ENCODE peak calls at places on chromosomes 12 and 14, in eight cellular contexts. One of them, this sample, is unnamed.

GRCh38 chr12:120261951-120262851 is 3.3 kb downstream of the PXN start:
- DNase-seq in Panc1: no peak
- DNase-seq in K562: peak; percentile 46
- DNase-seq in HepG2: no peak
- DNase-seq in GM23338: no peak
- DNase-seq in HCT116: peak; percentile 70
- DNase-seq in SK-N-SH: no peak
- DNase-seq in A549: peak; percentile 74
- DNase-seq in this sample: no peak

GRCh38 chr14:31159682-31160296 is 47.8 kb downstream of the HECTD1 start:
- DNase-seq in Panc1: no peak
- DNase-seq in K562: no peak
- DNase-seq in HepG2: no peak
- DNase-seq in GM23338: no peak
- DNase-seq in HCT116: peak; percentile 42
- DNase-seq in SK-N-SH: no peak
- DNase-seq in A549: peak; percentile 35
- DNase-seq in this sample: no peak

GRCh38 chr12:110537605-110538409 is 35.7 kb downstream of the RAD9B start:
- DNase-seq in Panc1: no peak
- DNase-seq in K562: no peak
- DNase-seq in HepG2: no peak
- DNase-seq in GM23338: no peak
- DNase-seq in HCT116: no peak
- DNase-seq in SK-N-SH: no peak
- DNase-seq in A549: no peak
- DNase-seq in this sample: no peak

GRCh38 chr12:131987552-131987951 is 37.8 kb downstream of the EP400 start:
- DNase-seq in Panc1: no peak
- DNase-seq in K562: no peak
- DNase-seq in HepG2: no peak
- DNase-seq in GM23338: no peak
- DNase-seq in HCT116: no peak
- DNase-seq in SK-N-SH: no peak
- DNase-seq in A549: no peak
- DNase-seq in this sample: no peak

GRCh38 chr14:100292776-100293461 is 13.3 kb downstream of the SLC25A29 start:
- DNase-seq in Panc1: no peak
- DNase-seq in K562: no peak
- DNase-seq in HepG2: no peak
- DNase-seq in GM23338: no peak
- DNase-seq in HCT116: no peak
- DNase-seq in SK-N-SH: peak; percentile 17
- DNase-seq in A549: no peak
- DNase-seq in this sample: no peak

GRCh38 chr14:105261781-105262180 is 13.4 kb downstream of the BTBD6 start:
- DNase-seq in Panc1: no peak
- DNase-seq in K562: no peak
- DNase-seq in HepG2: no peak
- DNase-seq in GM23338: no peak
- DNase-seq in HCT116: no peak
- DNase-seq in SK-N-SH: no peak
- DNase-seq in A549: no peak
- DNase-seq in this sample: no peak

GRCh38 chr14:100529561-100530031 is 57.6 kb downstream of the BEGAIN start:
- DNase-seq in Panc1: no peak
- DNase-seq in K562: no peak
- DNase-seq in HepG2: no peak
- DNase-seq in GM23338: no peak
- DNase-seq in HCT116: no peak
- DNase-seq in SK-N-SH: no peak
- DNase-seq in A549: no peak
- DNase-seq in this sample: no peak

GRCh38 chr14:99231181-99231849 is 40.7 kb downstream of the BCL11B start:
- DNase-seq in Panc1: no peak
- DNase-seq in K562: no peak
- DNase-seq in HepG2: no peak
- DNase-seq in GM23338: no peak
- DNase-seq in HCT116: no peak
- DNase-seq in SK-N-SH: no peak
- DNase-seq in A549: no peak
- DNase-seq in this sample: no peak

GRCh38 chr14:68982581-68982980 is 3.5 kb upstream of the ACTN1 start:
- DNase-seq in Panc1: no peak
- DNase-seq in K562: no peak
- DNase-seq in HepG2: no peak
- DNase-seq in GM23338: no peak
- DNase-seq in HCT116: no peak
- DNase-seq in SK-N-SH: no peak
- DNase-seq in A549: no peak
- DNase-seq in this sample: no peak

GRCh38 chr12:126076515-126076914 is 1011.3 kb downstream of the AACS start:
- DNase-seq in Panc1: no peak
- DNase-seq in K562: no peak
- DNase-seq in HepG2: no peak
- DNase-seq in GM23338: no peak
- DNase-seq in HCT116: no peak
- DNase-seq in SK-N-SH: no peak
- DNase-seq in A549: no peak
- DNase-seq in this sample: no peak

GRCh38 chr12:43294881-43295280 is 257.1 kb downstream of the ADAMTS20 start:
- DNase-seq in Panc1: no peak
- DNase-seq in K562: no peak
- DNase-seq in HepG2: no peak
- DNase-seq in GM23338: no peak
- DNase-seq in HCT116: no peak
- DNase-seq in SK-N-SH: no peak
- DNase-seq in A549: no peak
- DNase-seq in this sample: no peak

GRCh38 chr12:130041983-130042812 is 120.1 kb upstream of the FZD10 start:
- DNase-seq in Panc1: no peak
- DNase-seq in K562: peak; percentile 64
- DNase-seq in HepG2: no peak
- DNase-seq in GM23338: peak; percentile 68
- DNase-seq in HCT116: no peak
- DNase-seq in SK-N-SH: peak; percentile 94
- DNase-seq in A549: no peak
- DNase-seq in this sample: no peak

GRCh38 chr14:39015360-39015961 is 87.6 kb downstream of the SEC23A start:
- DNase-seq in Panc1: peak; percentile 8
- DNase-seq in K562: peak; percentile 30
- DNase-seq in HepG2: peak; percentile 84
- DNase-seq in GM23338: peak; percentile 75
- DNase-seq in HCT116: peak; percentile 28
- DNase-seq in SK-N-SH: peak; percentile 34
- DNase-seq in A549: peak; percentile 64
- DNase-seq in this sample: no peak

GRCh38 chr14:68672609-68673285 is 120.1 kb downstream of the ZFP36L1 start:
- DNase-seq in Panc1: no peak
- DNase-seq in K562: no peak
- DNase-seq in HepG2: peak; percentile 3
- DNase-seq in GM23338: no peak
- DNase-seq in HCT116: no peak
- DNase-seq in SK-N-SH: no peak
- DNase-seq in A549: no peak
- DNase-seq in this sample: no peak

GRCh38 chr12:13588574-13588973 is 392.0 kb downstream of the EMP1 start:
- DNase-seq in Panc1: no peak
- DNase-seq in K562: no peak
- DNase-seq in HepG2: no peak
- DNase-seq in GM23338: no peak
- DNase-seq in HCT116: no peak
- DNase-seq in SK-N-SH: no peak
- DNase-seq in A549: no peak
- DNase-seq in this sample: no peak

GRCh38 chr14:30267141-30267540 is 291.8 kb upstream of the G2E3 start:
- DNase-seq in Panc1: no peak
- DNase-seq in K562: no peak
- DNase-seq in HepG2: no peak
- DNase-seq in GM23338: no peak
- DNase-seq in HCT116: no peak
- DNase-seq in SK-N-SH: no peak
- DNase-seq in A549: no peak
- DNase-seq in this sample: no peak

GRCh38 chr12:103793512-103794045 is 47.5 kb downstream of the NT5DC3 start:
- DNase-seq in Panc1: no peak
- DNase-seq in K562: no peak
- DNase-seq in HepG2: no peak
- DNase-seq in GM23338: no peak
- DNase-seq in HCT116: no peak
- DNase-seq in SK-N-SH: no peak
- DNase-seq in A549: no peak
- DNase-seq in this sample: no peak

GRCh38 chr12:50574621-50575348 is 70.0 kb downstream of the DIP2B start:
- DNase-seq in Panc1: no peak
- DNase-seq in K562: no peak
- DNase-seq in HepG2: peak; percentile 38
- DNase-seq in GM23338: peak; percentile 23
- DNase-seq in HCT116: no peak
- DNase-seq in SK-N-SH: no peak
- DNase-seq in A549: no peak
- DNase-seq in this sample: no peak

GRCh38 chr12:3018284-3019004 is 58.7 kb upstream of the TSPAN9 start:
- DNase-seq in Panc1: no peak
- DNase-seq in K562: no peak
- DNase-seq in HepG2: no peak
- DNase-seq in GM23338: no peak
- DNase-seq in HCT116: no peak
- DNase-seq in SK-N-SH: no peak
- DNase-seq in A549: no peak
- DNase-seq in this sample: no peak

GRCh38 chr14:26702721-26703250 is 105.0 kb upstream of the NOVA1 start:
- DNase-seq in Panc1: no peak
- DNase-seq in K562: no peak
- DNase-seq in HepG2: no peak
- DNase-seq in GM23338: peak; percentile 15
- DNase-seq in HCT116: no peak
- DNase-seq in SK-N-SH: no peak
- DNase-seq in A549: peak; percentile 10
- DNase-seq in this sample: no peak

GRCh38 chr12:63151898-63152700 is 1.1 kb upstream of the AVPR1A start:
- DNase-seq in Panc1: peak; percentile 20
- DNase-seq in K562: peak; percentile 18
- DNase-seq in HepG2: peak; percentile 32
- DNase-seq in GM23338: peak; percentile 89
- DNase-seq in HCT116: peak; percentile 43
- DNase-seq in SK-N-SH: peak; percentile 61
- DNase-seq in A549: peak; percentile 64
- DNase-seq in this sample: peak; percentile 40

GRCh38 chr14:99134333-99135046 is 137.5 kb downstream of the BCL11B start:
- DNase-seq in Panc1: no peak
- DNase-seq in K562: no peak
- DNase-seq in HepG2: no peak
- DNase-seq in GM23338: no peak
- DNase-seq in HCT116: no peak
- DNase-seq in SK-N-SH: peak; percentile 3
- DNase-seq in A549: no peak
- DNase-seq in this sample: no peak

GRCh38 chr14:69818760-69819191 is 21.7 kb upstream of the SLC10A1 start:
- DNase-seq in Panc1: peak; percentile 70
- DNase-seq in K562: peak; percentile 72
- DNase-seq in HepG2: peak; percentile 68
- DNase-seq in GM23338: peak; percentile 84
- DNase-seq in HCT116: peak; percentile 66
- DNase-seq in SK-N-SH: peak; percentile 76
- DNase-seq in A549: peak; percentile 67
- DNase-seq in this sample: peak; percentile 20

GRCh38 chr14:55715889-55716288 is 135.9 kb downstream of the KTN1 start:
- DNase-seq in Panc1: no peak
- DNase-seq in K562: no peak
- DNase-seq in HepG2: no peak
- DNase-seq in GM23338: no peak
- DNase-seq in HCT116: no peak
- DNase-seq in SK-N-SH: no peak
- DNase-seq in A549: no peak
- DNase-seq in this sample: no peak

GRCh38 chr12:14193623-14194022 is 171.9 kb upstream of the ATF7IP start:
- DNase-seq in Panc1: no peak
- DNase-seq in K562: no peak
- DNase-seq in HepG2: no peak
- DNase-seq in GM23338: peak; percentile 15
- DNase-seq in HCT116: no peak
- DNase-seq in SK-N-SH: peak; percentile 15
- DNase-seq in A549: no peak
- DNase-seq in this sample: no peak

DNA sequence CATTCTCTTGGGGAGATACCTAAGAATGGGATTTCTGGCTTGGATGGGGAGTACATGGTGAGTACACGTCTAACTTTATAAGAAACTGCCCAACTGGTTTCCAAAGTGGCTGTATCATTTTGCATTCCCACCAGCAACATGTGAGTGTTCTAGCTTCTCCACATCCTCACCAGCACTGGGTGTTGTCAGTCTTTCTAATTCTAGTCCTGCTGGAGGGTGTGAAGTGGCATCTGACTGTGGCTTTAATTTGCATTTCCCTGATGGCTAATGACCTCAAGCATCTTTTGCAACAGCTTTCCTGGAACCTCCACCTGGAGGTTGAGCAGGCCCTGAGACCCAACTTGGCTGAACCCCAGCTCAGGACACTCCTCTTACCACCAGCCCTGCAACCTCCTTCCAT is 17.8 kb downstream of the SELPLG start:
- DNase-seq in Panc1: no peak
- DNase-seq in K562: no peak
- DNase-seq in HepG2: no peak
- DNase-seq in GM23338: no peak
- DNase-seq in HCT116: no peak
- DNase-seq in SK-N-SH: no peak
- DNase-seq in A549: no peak
- DNase-seq in this sample: no peak
- TF ChIP-seq REST in Panc1: no peak
- TF ChIP-seq REST in K562: no peak
- TF ChIP-seq REST in HepG2: no peak
- TF ChIP-seq REST in GM23338: no peak
- TF ChIP-seq REST in HCT116: no peak
- TF ChIP-seq REST in SK-N-SH: no peak
- TF ChIP-seq REST in A549: no peak
- TF ChIP-seq REST in this sample: no peak

GRCh38 chr12:94704452-94704871 is 54.1 kb upstream of the TMCC3 start:
- DNase-seq in Panc1: no peak
- DNase-seq in K562: no peak
- DNase-seq in HepG2: peak; percentile 29
- DNase-seq in GM23338: no peak
- DNase-seq in HCT116: no peak
- DNase-seq in SK-N-SH: no peak
- DNase-seq in A549: peak; percentile 86
- DNase-seq in this sample: no peak
- H3K4me3 ChIP-seq in Panc1: no peak overlapping the region
- H3K4me3 ChIP-seq in K562: no peak overlapping the region
- H3K4me3 ChIP-seq in HepG2: no peak overlapping the region
- H3K4me3 ChIP-seq in GM23338: no peak overlapping the region
- H3K4me3 ChIP-seq in HCT116: no peak overlapping the region
- H3K4me3 ChIP-seq in SK-N-SH: no peak overlapping the region
- H3K4me3 ChIP-seq in A549: no peak overlapping the region
- H3K4me3 ChIP-seq in this sample: no peak overlapping the region

GRCh38 chr12:53653595-53653994 is 22.3 kb downstream of the ATP5MC2 start:
- DNase-seq in Panc1: no peak
- DNase-seq in K562: no peak
- DNase-seq in HepG2: no peak
- DNase-seq in GM23338: no peak
- DNase-seq in HCT116: no peak
- DNase-seq in SK-N-SH: no peak
- DNase-seq in A549: no peak
- DNase-seq in this sample: no peak
- TF ChIP-seq REST in Panc1: no peak
- TF ChIP-seq REST in K562: no peak
- TF ChIP-seq REST in HepG2: no peak
- TF ChIP-seq REST in GM23338: no peak
- TF ChIP-seq REST in HCT116: no peak
- TF ChIP-seq REST in SK-N-SH: no peak
- TF ChIP-seq REST in A549: no peak
- TF ChIP-seq REST in this sample: no peak

GRCh38 chr12:93369505-93369904 is 8.2 kb upstream of the NUDT4 start:
- DNase-seq in Panc1: no peak
- DNase-seq in K562: no peak
- DNase-seq in HepG2: no peak
- DNase-seq in GM23338: no peak
- DNase-seq in HCT116: no peak
- DNase-seq in SK-N-SH: no peak
- DNase-seq in A549: no peak
- DNase-seq in this sample: no peak
- H3K4me3 ChIP-seq in Panc1: no peak overlapping the region
- H3K4me3 ChIP-seq in K562: no peak overlapping the region
- H3K4me3 ChIP-seq in HepG2: no peak overlapping the region
- H3K4me3 ChIP-seq in GM23338: no peak overlapping the region
- H3K4me3 ChIP-seq in HCT116: no peak overlapping the region
- H3K4me3 ChIP-seq in SK-N-SH: no peak overlapping the region
- H3K4me3 ChIP-seq in A549: no peak overlapping the region
- H3K4me3 ChIP-seq in this sample: no peak overlapping the region

This sample was measured in HL-60.